ENCODE peak calls at places on chromosomes 3 and 15, in five cellular contexts. One of them, this sample, is unnamed.

GRCh38 chr3:66439666-66440344 is 61.0 kb downstream of the LRIG1 start:
- DNase-seq in K562: no peak
- DNase-seq in stomach: no peak
- DNase-seq in suprapubic skin: no peak
- DNase-seq in HepG2: no peak
- DNase-seq in this sample: no peak

GRCh38 chr15:96035091-96035490 is 295.4 kb upstream of the NR2F2 start:
- DNase-seq in K562: no peak
- DNase-seq in stomach: no peak
- DNase-seq in suprapubic skin: no peak
- DNase-seq in HepG2: no peak
- DNase-seq in this sample: no peak

GRCh38 chr3:133925960-133926735 is 30.5 kb upstream of the RAB6B start:
- DNase-seq in K562: no peak
- DNase-seq in stomach: no peak
- DNase-seq in suprapubic skin: peak
- DNase-seq in HepG2: no peak
- DNase-seq in this sample: no peak

GRCh38 chr3:44468572-44469520 is 8.6 kb downstream of the ZNF445 start:
- DNase-seq in K562: peak
- DNase-seq in stomach: no peak
- DNase-seq in suprapubic skin: no peak
- DNase-seq in HepG2: no peak
- DNase-seq in this sample: no peak

GRCh38 chr3:52265387-52265786 is 13.1 kb downstream of the WDR82 start:
- DNase-seq in K562: no peak
- DNase-seq in stomach: no peak
- DNase-seq in suprapubic skin: no peak
- DNase-seq in HepG2: no peak
- DNase-seq in this sample: no peak

GRCh38 chr3:136181741-136182140 is 14.4 kb downstream of the MSL2 start:
- DNase-seq in K562: no peak
- DNase-seq in stomach: no peak
- DNase-seq in suprapubic skin: no peak
- DNase-seq in HepG2: no peak
- DNase-seq in this sample: no peak

GRCh38 chr3:126798521-126798920 is 94.5 kb downstream of the CHCHD6 start:
- DNase-seq in K562: no peak
- DNase-seq in stomach: no peak
- DNase-seq in suprapubic skin: no peak
- DNase-seq in HepG2: no peak
- DNase-seq in this sample: no peak

GRCh38 chr3:180631317-180631716 is 29.4 kb downstream of the TTC14 start:
- DNase-seq in K562: no peak
- DNase-seq in stomach: no peak
- DNase-seq in suprapubic skin: no peak
- DNase-seq in HepG2: no peak
- DNase-seq in this sample: no peak

GRCh38 chr3:186570941-186571643 is 572 bp downstream of the DNAJB11 start:
- DNase-seq in K562: no peak
- DNase-seq in stomach: no peak
- DNase-seq in suprapubic skin: peak
- DNase-seq in HepG2: no peak
- DNase-seq in this sample: peak

GRCh38 chr3:12990306-12990705 is 82.9 kb downstream of the IQSEC1 start:
- DNase-seq in K562: no peak
- DNase-seq in stomach: no peak
- DNase-seq in suprapubic skin: no peak
- DNase-seq in HepG2: no peak
- DNase-seq in this sample: peak

GRCh38 chr3:125234831-125235230 is 22.3 kb upstream of the SLC12A8 start:
- DNase-seq in K562: no peak
- DNase-seq in stomach: no peak
- DNase-seq in suprapubic skin: no peak
- DNase-seq in HepG2: no peak
- DNase-seq in this sample: no peak

GRCh38 chr15:92624401-92624991 is 31.1 kb downstream of the FAM174B start:
- DNase-seq in K562: no peak
- DNase-seq in stomach: peak
- DNase-seq in suprapubic skin: no peak
- DNase-seq in HepG2: no peak
- DNase-seq in this sample: peak

GRCh38 chr15:69987492-69988482 is 109.9 kb downstream of the TLE3 start:
- DNase-seq in K562: no peak
- DNase-seq in stomach: no peak
- DNase-seq in suprapubic skin: no peak
- DNase-seq in HepG2: no peak
- DNase-seq in this sample: no peak

GRCh38 chr3:15903164-15903563 is 105.4 kb upstream of the ANKRD28 start:
- DNase-seq in K562: no peak
- DNase-seq in stomach: peak
- DNase-seq in suprapubic skin: no peak
- DNase-seq in HepG2: no peak
- DNase-seq in this sample: no peak

GRCh38 chr3:62149962-62150361 is 223.4 kb downstream of the FEZF2 start:
- DNase-seq in K562: no peak
- DNase-seq in stomach: no peak
- DNase-seq in suprapubic skin: no peak
- DNase-seq in HepG2: no peak
- DNase-seq in this sample: no peak

GRCh38 chr3:188153949-188154757 is at the start of gene LPP:
- DNase-seq in K562: no peak
- DNase-seq in stomach: peak
- DNase-seq in suprapubic skin: peak
- DNase-seq in HepG2: peak
- DNase-seq in this sample: peak

GRCh38 chr15:99151156-99151555 is 46.3 kb downstream of the SYNM start:
- DNase-seq in K562: no peak
- DNase-seq in stomach: no peak
- DNase-seq in suprapubic skin: no peak
- DNase-seq in HepG2: no peak
- DNase-seq in this sample: no peak

GRCh38 chr3:196547067-196547466 is 21.3 kb downstream of the WDR53 start:
- DNase-seq in K562: no peak
- DNase-seq in stomach: no peak
- DNase-seq in suprapubic skin: no peak
- DNase-seq in HepG2: no peak
- DNase-seq in this sample: no peak

GRCh38 chr3:44235604-44236484 is 5.8 kb upstream of the TOPAZ1 start:
- DNase-seq in K562: peak
- DNase-seq in stomach: peak
- DNase-seq in suprapubic skin: peak
- DNase-seq in HepG2: peak
- DNase-seq in this sample: peak

GRCh38 chr3:82103241-82103640 is 341.8 kb upstream of the GBE1 start:
- DNase-seq in K562: no peak
- DNase-seq in stomach: no peak
- DNase-seq in suprapubic skin: no peak
- DNase-seq in HepG2: peak
- DNase-seq in this sample: no peak

GRCh38 chr3:162704238-162704637 is 1207.6 kb downstream of the OTOL1 start:
- DNase-seq in K562: no peak
- DNase-seq in stomach: no peak
- DNase-seq in suprapubic skin: no peak
- DNase-seq in HepG2: no peak
- DNase-seq in this sample: no peak

GRCh38 chr15:100078511-100079220 is 263.1 kb downstream of the ADAMTS17 start:
- DNase-seq in K562: no peak
- DNase-seq in stomach: no peak
- DNase-seq in suprapubic skin: no peak
- DNase-seq in HepG2: no peak
- DNase-seq in this sample: no peak

GRCh38 chr3:66099541-66100065 is 60.9 kb upstream of the MAGI1 start:
- DNase-seq in K562: no peak
- DNase-seq in stomach: no peak
- DNase-seq in suprapubic skin: no peak
- DNase-seq in HepG2: no peak
- DNase-seq in this sample: no peak

GRCh38 chr3:135694142-135694541 is 271.4 kb upstream of the PPP2R3A start:
- DNase-seq in K562: no peak
- DNase-seq in stomach: no peak
- DNase-seq in suprapubic skin: no peak
- DNase-seq in HepG2: no peak
- DNase-seq in this sample: no peak

GRCh38 chr3:40173291-40173710 is 136.2 kb upstream of the EIF1B start:
- DNase-seq in K562: no peak
- DNase-seq in stomach: no peak
- DNase-seq in suprapubic skin: no peak
- DNase-seq in HepG2: no peak
- DNase-seq in this sample: no peak

GRCh38 chr3:99699841-99700240 is 61.4 kb downstream of the COL8A1 start:
- DNase-seq in K562: no peak
- DNase-seq in stomach: no peak
- DNase-seq in suprapubic skin: no peak
- DNase-seq in HepG2: no peak
- DNase-seq in this sample: no peak

GRCh38 chr15:45391746-45392711 is 13.7 kb upstream of the GATM start:
- DNase-seq in K562: no peak
- DNase-seq in stomach: no peak
- DNase-seq in suprapubic skin: no peak
- DNase-seq in HepG2: no peak
- DNase-seq in this sample: no peak

DNA sequence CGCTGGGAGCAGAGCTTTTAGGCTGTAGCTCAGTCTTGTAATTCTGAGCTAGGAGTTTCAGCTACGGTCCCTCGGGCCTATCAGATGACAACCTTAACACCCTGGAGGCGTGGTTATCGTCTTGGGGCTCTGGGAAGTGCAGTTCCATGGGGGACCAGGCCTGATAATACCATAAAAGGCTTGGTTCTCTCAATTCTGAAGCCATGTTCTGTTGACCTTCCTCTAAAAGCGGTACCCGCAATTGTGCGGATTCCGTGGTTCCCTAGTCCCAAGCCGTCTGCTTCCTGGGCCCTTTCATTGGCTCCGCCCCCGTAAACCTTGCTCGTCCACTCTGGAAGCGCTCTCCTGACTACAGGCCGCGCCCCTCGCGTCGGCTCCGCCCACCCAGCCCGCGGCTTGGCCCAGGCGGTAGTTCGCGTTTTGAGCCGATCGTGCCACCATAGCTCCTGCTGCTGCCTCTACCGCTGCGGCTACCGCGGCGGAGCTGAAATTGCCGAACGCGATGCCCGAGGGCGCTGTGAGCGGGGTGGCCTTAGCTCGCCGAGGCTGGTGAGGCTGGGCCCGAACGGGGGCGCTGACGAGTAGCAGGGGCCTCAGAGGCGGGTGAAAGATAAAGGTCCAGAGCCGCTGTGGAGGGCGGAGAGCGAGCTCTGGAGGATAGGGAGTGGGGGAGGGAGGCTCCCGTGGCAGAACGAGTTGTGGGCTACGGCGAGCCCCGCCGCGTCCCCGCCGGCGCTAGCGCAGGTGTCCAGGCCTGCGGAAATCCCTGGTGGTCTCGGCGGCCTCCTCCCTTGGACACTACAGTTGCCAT is at the start of gene MAPKBP1:
- DNase-seq in K562: peak
- DNase-seq in stomach: peak
- DNase-seq in suprapubic skin: peak
- DNase-seq in HepG2: peak
- DNase-seq in this sample: peak
- TF ChIP-seq EP300 in K562: peak
- TF ChIP-seq EP300 in stomach: no peak
- TF ChIP-seq EP300 in suprapubic skin: no peak
- TF ChIP-seq EP300 in HepG2: no peak
- TF ChIP-seq EP300 in this sample: no peak

GRCh38 chr15:89958107-89958805 is 42.9 kb upstream of the ZNF710 start:
- DNase-seq in K562: no peak
- DNase-seq in stomach: peak
- DNase-seq in suprapubic skin: no peak
- DNase-seq in HepG2: peak
- DNase-seq in this sample: peak
- TF ChIP-seq POLR2AphosphoS5 in K562: no peak
- TF ChIP-seq POLR2AphosphoS5 in stomach: no peak
- TF ChIP-seq POLR2AphosphoS5 in suprapubic skin: peak
- TF ChIP-seq POLR2AphosphoS5 in HepG2: no peak
- TF ChIP-seq POLR2AphosphoS5 in this sample: no peak

DNA sequence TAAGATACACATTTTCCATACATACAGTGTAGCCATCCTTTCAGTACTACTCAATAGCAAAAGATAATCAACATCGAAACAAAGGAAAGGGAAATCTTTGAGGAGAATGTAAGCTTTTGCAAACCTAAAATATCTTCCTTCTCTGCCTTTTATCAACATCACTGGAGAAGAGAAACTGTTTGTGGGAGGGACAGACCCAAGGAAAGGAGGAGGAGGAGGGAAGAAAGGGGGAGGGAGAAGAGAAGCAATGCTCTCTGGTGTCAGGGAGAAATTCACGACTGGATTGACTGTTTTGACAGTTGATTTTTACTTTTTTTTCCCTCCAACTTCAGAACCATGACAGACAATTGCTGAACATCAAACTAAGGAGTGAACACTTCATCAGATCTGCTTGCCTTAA is 133.3 kb downstream of the CD47 start:
- DNase-seq in K562: no peak
- DNase-seq in stomach: no peak
- DNase-seq in suprapubic skin: no peak
- DNase-seq in HepG2: no peak
- DNase-seq in this sample: no peak
- TF ChIP-seq EP300 in K562: no peak
- TF ChIP-seq EP300 in stomach: no peak
- TF ChIP-seq EP300 in suprapubic skin: no peak
- TF ChIP-seq EP300 in HepG2: no peak
- TF ChIP-seq EP300 in this sample: no peak

DNA sequence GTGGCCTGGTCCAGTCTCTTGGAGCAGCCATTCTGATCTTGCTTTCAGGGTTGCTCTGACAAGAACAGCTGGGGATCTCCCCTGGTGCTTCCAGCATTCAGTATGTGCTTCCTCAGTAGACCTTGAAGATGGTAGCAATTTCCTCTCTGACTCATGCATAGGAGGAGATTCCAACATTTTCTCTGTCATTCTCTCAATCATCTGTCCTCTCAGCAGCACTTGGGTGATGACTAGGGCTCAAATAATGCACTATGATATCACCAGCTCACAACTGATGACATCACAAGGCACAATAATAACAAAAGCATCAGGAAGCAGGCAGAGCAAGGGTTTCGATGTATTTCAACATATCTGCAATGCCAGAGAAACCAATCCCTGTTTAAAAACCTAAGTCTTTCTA is 52.7 kb downstream of the NFKBIZ start:
- DNase-seq in K562: no peak
- DNase-seq in stomach: no peak
- DNase-seq in suprapubic skin: no peak
- DNase-seq in HepG2: no peak
- DNase-seq in this sample: no peak
- TF ChIP-seq POLR2AphosphoS5 in K562: no peak
- TF ChIP-seq POLR2AphosphoS5 in stomach: no peak
- TF ChIP-seq POLR2AphosphoS5 in suprapubic skin: no peak
- TF ChIP-seq POLR2AphosphoS5 in HepG2: no peak
- TF ChIP-seq POLR2AphosphoS5 in this sample: no peak